ENCODE peak calls at places on chromosomes 3 and 15, in four cellular contexts. E is GM23338; V is foreskin fibroblast; X is CD4-positive, alpha-beta T cell. D is an unnamed sample.

GRCh38 chr3:140499114-140499757 is 178.6 kb upstream of the TRIM42 start:
- DNase-seq in E (peak; percentile 62), V (no peak), X (no peak), D (no peak)

GRCh38 chr15:33442449-33442848 is 131.7 kb downstream of the RYR3 start:
- DNase-seq in E (no peak), V (no peak), X (no peak), D (no peak)

GRCh38 chr3:193095366-193095765 is 145.7 kb upstream of the PLAAT1 start:
- DNase-seq in E (no peak), V (no peak), X (no peak), D (no peak)

GRCh38 chr3:49276475-49277356 is at the start of gene C3orf62:
- DNase-seq in E (peak; percentile 94), V (peak; percentile 85), X (peak; percentile 76), D (peak; percentile 71)

GRCh38 chr3:146382386-146382785 is 87.0 kb downstream of the PLSCR2 start:
- DNase-seq in E (peak; percentile 53), V (peak; percentile 23), X (no peak), D (no peak)

GRCh38 chr15:37046876-37047614 is 53.3 kb downstream of the MEIS2 start:
- DNase-seq in E (peak; percentile 84), V (peak; percentile 28), X (no peak), D (no peak)

GRCh38 chr3:42755681-42756578 is 17.1 kb downstream of the CCDC13 start:
- DNase-seq in E (peak; percentile 80), V (peak; percentile 35), X (no peak), D (no peak)

GRCh38 chr15:72464251-72464650 is 9.9 kb upstream of the ARIH1 start:
- DNase-seq in E (no peak), V (no peak), X (no peak), D (no peak)

GRCh38 chr3:179768080-179768479 is 115.2 kb downstream of the USP13 start:
- DNase-seq in E (peak; percentile 82), V (peak; percentile 67), X (no peak), D (no peak)

GRCh38 chr3:151593923-151594322 is 133.1 kb upstream of the IGSF10 start:
- DNase-seq in E (no peak), V (peak; percentile 15), X (no peak), D (no peak)

GRCh38 chr15:59918994-59919951 is 84.8 kb upstream of the FOXB1 start:
- DNase-seq in E (no peak), V (peak; percentile 20), X (no peak), D (no peak)

GRCh38 chr3:170813261-170813660 is 56.7 kb downstream of the RPL22L1 start:
- DNase-seq in E (no peak), V (no peak), X (no peak), D (no peak)

GRCh38 chr3:13676618-13677017 is 127.7 kb downstream of the FBLN2 start:
- DNase-seq in E (no peak), V (no peak), X (no peak), D (no peak)

GRCh38 chr3:116445291-116445841 is at the start of gene LSAMP:
- DNase-seq in E (peak; percentile 80), V (peak; percentile 17), X (no peak), D (peak; percentile 22)

GRCh38 chr15:32909431-32909830 is 191.6 kb downstream of the GREM1 start:
- DNase-seq in E (no peak), V (peak; percentile 70), X (no peak), D (no peak)

GRCh38 chr15:29616512-29616911 is 205.8 kb downstream of the TJP1 start:
- DNase-seq in E (no peak), V (no peak), X (no peak), D (no peak)

GRCh38 chr15:32657198-32657886 is 15.8 kb downstream of the SCG5 start:
- DNase-seq in E (no peak), V (no peak), X (no peak), D (no peak)

GRCh38 chr3:49805367-49805782 is 2.3 kb downstream of the INKA1 start:
- DNase-seq in E (no peak), V (peak; percentile 88), X (no peak), D (no peak)

GRCh38 chr3:156535162-156535627 is 19.7 kb downstream of the SSR3 start:
- DNase-seq in E (peak; percentile 39), V (peak; percentile 96), X (no peak), D (no peak)

GRCh38 chr3:80439490-80439889 is 671.7 kb upstream of the ROBO1 start:
- DNase-seq in E (no peak), V (no peak), X (no peak), D (no peak)

GRCh38 chr15:72068826-72069225 is 49.1 kb downstream of the MYO9A start:
- DNase-seq in E (no peak), V (no peak), X (no peak), D (no peak)

GRCh38 chr3:124592658-124593441 is 137.4 kb upstream of the UMPS start:
- DNase-seq in E (peak; percentile 72), V (no peak), X (no peak), D (no peak)

GRCh38 chr15:96583671-96584070 is 253.2 kb downstream of the NR2F2 start:
- DNase-seq in E (no peak), V (no peak), X (no peak), D (no peak)

GRCh38 chr15:88905576-88905975 is 7.6 kb downstream of the MFGE8 start:
- DNase-seq in E (no peak), V (no peak), X (no peak), D (no peak)

GRCh38 chr3:127454051-127454450 is 136.5 kb downstream of the TPRA1 start:
- DNase-seq in E (no peak), V (no peak), X (no peak), D (peak; percentile 4)

GRCh38 chr15:89599021-89599420 is 23.8 kb downstream of the TICRR start:
- DNase-seq in E (no peak), V (peak; percentile 47), X (no peak), D (no peak)

GRCh38 chr3:167406876-167407492 is 26.9 kb upstream of the ZBBX start:
- DNase-seq in E (peak; percentile 87), V (no peak), X (no peak), D (no peak)
- TF ChIP-seq CTCF in E (peak; percentile 88), V (no peak), X (no peak), D (no peak)

GRCh38 chr15:39918688-39919385 is 1.2 kb downstream of the GPR176 start:
- DNase-seq in E (no peak), V (peak; percentile 81), X (no peak), D (no peak)
- TF ChIP-seq CTCF in E (no peak), V (no peak), X (no peak), D (no peak)

GRCh38 chr15:67049351-67050044 is 15.9 kb upstream of the SMAD3 start:
- DNase-seq in E (no peak), V (peak; percentile 82), X (no peak), D (no peak)
- TF ChIP-seq CTCF in E (no peak), V (no peak), X (no peak), D (no peak)

DNA sequence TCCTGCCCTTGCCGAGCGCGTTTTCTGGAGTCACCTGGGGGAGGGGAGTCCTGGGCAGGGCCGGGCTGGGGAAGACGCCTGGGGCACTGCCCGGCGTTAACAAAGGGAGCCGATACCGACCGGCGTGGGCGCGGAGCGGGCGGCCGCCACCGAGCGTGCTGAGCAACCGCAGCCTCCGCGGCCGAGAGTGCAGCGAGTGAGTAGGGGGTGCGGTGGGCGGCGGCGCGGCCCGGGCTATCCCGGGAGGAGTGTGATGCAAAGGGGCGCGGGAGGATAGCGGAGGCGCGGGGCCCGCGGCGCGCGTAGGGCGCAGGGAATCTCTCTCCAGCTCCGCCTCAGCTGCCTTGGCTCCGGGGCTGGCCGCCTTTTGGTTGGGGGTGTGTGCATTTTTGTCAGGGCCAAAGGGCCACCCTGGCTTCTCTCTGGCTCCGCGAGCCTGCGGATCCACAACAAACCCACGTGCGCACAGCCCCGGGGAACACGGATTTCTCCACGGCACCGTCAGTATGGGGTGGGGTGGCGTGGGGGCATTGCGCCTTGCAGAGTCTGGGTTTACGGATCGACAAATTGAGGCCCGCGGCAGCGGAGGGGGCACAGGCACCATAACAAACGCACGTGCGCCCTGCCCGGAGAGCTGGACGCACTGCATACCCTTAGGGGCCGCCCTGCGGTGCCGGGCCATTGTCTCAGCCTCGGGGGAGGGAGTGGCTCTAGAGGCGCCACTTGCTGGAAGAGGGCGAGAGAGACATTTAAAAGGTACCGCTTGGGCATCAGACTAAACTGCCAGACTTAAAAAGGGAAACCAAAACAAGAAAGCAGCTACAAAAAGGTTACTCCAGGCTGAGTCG is 537 bp downstream of the ST6GAL1 start:
- DNase-seq in E (peak; percentile 94), V (peak; percentile 48), X (peak; percentile 57), D (no peak)
- TF ChIP-seq CTCF in E (peak; percentile 35), V (no peak), X (peak; percentile 48), D (no peak)

GRCh38 chr15:48406240-48406891 is 75.1 kb downstream of the DUT start:
- DNase-seq in E (no peak), V (no peak), X (no peak), D (no peak)

GRCh38 chr15:48409623-48410022 is 78.4 kb downstream of the DUT start:
- DNase-seq in E (no peak), V (no peak), X (no peak), D (no peak)

GRCh38 chr15:48408337-48408736 is 77.1 kb downstream of the DUT start:
- DNase-seq in E (no peak), V (no peak), X (no peak), D (no peak)

GRCh38 chr15:48402778-48403177 is 71.5 kb downstream of the DUT start:
- DNase-seq in E (no peak), V (no peak), X (no peak), D (no peak)

DNA sequence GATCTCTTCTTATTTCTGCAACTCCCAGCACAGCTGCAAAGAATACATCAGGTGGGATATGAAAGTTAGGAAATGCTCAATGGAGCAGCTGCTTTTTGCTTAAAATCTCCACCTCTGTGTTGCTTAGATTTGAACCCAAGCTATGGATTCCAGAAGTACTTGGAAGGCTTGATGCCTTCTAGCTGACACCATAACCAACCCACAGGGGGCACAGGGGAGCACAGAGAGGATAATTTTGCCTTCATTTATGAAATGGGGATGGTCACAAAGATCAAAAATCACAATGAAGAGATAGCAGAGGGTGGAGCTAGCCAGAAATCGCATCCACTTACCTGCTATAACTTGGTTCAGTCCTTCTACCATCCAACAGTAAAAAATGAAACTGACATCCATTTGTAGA is 75.7 kb downstream of the DUT start:
- DNase-seq in E (peak; percentile 45), V (no peak), X (no peak), D (no peak)
- TF ChIP-seq CTCF in E (peak; percentile 55), V (peak; percentile 22), X (no peak), D (no peak)

DNA sequence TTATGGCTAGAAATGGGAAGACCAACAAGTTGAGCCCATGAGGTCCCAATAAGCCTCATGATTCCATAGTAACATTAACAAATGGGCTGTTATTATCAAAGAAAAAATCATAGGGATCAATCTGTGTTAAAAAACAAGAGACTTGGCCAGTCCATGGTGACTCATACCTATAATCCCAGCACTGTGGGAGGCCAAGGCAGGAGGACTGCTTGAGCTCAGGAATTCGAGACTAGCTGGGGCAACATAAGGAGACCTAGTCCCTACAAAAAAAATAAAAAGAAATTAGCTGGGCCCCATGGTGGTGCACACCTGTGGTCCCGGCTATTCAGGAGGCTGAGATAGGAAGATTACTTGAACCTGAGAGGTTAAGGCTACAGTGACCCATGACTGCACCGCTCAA is 124.8 kb downstream of the DMXL2 start:
- DNase-seq in E (no peak), V (no peak), X (no peak), D (no peak)
- TF ChIP-seq CTCF in E (no peak), V (no peak), X (no peak), D (no peak)

GRCh38 chr3:48208088-48208487 is 15.2 kb upstream of the CAMP start:
- DNase-seq in E (no peak), V (no peak), X (no peak), D (no peak)

GRCh38 chr3:48215019-48215418 is 8.3 kb upstream of the CAMP start:
- DNase-seq in E (no peak), V (no peak), X (no peak), D (no peak)

GRCh38 chr3:48214225-48214624 is 9.1 kb upstream of the CAMP start:
- DNase-seq in E (no peak), V (no peak), X (no peak), D (no peak)

GRCh38 chr3:48209438-48209837 is 13.9 kb upstream of the CAMP start:
- DNase-seq in E (no peak), V (no peak), X (no peak), D (no peak)
- TF ChIP-seq CTCF in E (no peak), V (no peak), X (no peak), D (no peak)